ENCODE peak calls at places on chromosomes 12 and 14, in seven cellular contexts. One of them, this sample, is unnamed.

GRCh38 chr12:13390381-13390856 is 193.9 kb downstream of the EMP1 start:
- DNase-seq in pancreas: peak
- DNase-seq in foreskin fibroblast: peak
- DNase-seq in AG04449: no peak
- DNase-seq in GM12865: no peak
- DNase-seq in IMR-90: peak
- DNase-seq in dorsolateral prefrontal cortex: peak
- DNase-seq in this sample: no peak

GRCh38 chr12:27319394-27319793 is 13.2 kb upstream of the BMAL2 start:
- DNase-seq in pancreas: no peak
- DNase-seq in foreskin fibroblast: no peak
- DNase-seq in AG04449: no peak
- DNase-seq in GM12865: no peak
- DNase-seq in IMR-90: peak
- DNase-seq in dorsolateral prefrontal cortex: no peak
- DNase-seq in this sample: no peak

GRCh38 chr12:57142727-57143126 is 4.7 kb downstream of the LRP1-AS start:
- DNase-seq in pancreas: no peak
- DNase-seq in foreskin fibroblast: no peak
- DNase-seq in AG04449: no peak
- DNase-seq in GM12865: no peak
- DNase-seq in IMR-90: no peak
- DNase-seq in dorsolateral prefrontal cortex: no peak
- DNase-seq in this sample: no peak

GRCh38 chr12:14923944-14924343 is 14.4 kb downstream of the ERP27 start:
- DNase-seq in pancreas: no peak
- DNase-seq in foreskin fibroblast: no peak
- DNase-seq in AG04449: no peak
- DNase-seq in GM12865: no peak
- DNase-seq in IMR-90: no peak
- DNase-seq in dorsolateral prefrontal cortex: no peak
- DNase-seq in this sample: no peak

GRCh38 chr14:101357559-101358319 is 203.6 kb upstream of the DIO3 start:
- DNase-seq in pancreas: no peak
- DNase-seq in foreskin fibroblast: no peak
- DNase-seq in AG04449: no peak
- DNase-seq in GM12865: no peak
- DNase-seq in IMR-90: no peak
- DNase-seq in dorsolateral prefrontal cortex: no peak
- DNase-seq in this sample: no peak

GRCh38 chr14:61608245-61609142 is 86.8 kb upstream of the HIF1A start:
- DNase-seq in pancreas: no peak
- DNase-seq in foreskin fibroblast: peak
- DNase-seq in AG04449: no peak
- DNase-seq in GM12865: no peak
- DNase-seq in IMR-90: peak
- DNase-seq in dorsolateral prefrontal cortex: peak
- DNase-seq in this sample: no peak

GRCh38 chr14:21454843-21455550 is 926 bp downstream of the CHD8 start:
- DNase-seq in pancreas: no peak
- DNase-seq in foreskin fibroblast: no peak
- DNase-seq in AG04449: no peak
- DNase-seq in GM12865: peak
- DNase-seq in IMR-90: peak
- DNase-seq in dorsolateral prefrontal cortex: no peak
- DNase-seq in this sample: no peak

GRCh38 chr14:75547552-75548250 is 25.4 kb downstream of the BATF start:
- DNase-seq in pancreas: no peak
- DNase-seq in foreskin fibroblast: no peak
- DNase-seq in AG04449: no peak
- DNase-seq in GM12865: no peak
- DNase-seq in IMR-90: no peak
- DNase-seq in dorsolateral prefrontal cortex: no peak
- DNase-seq in this sample: no peak

GRCh38 chr12:12443482-12443881 is 86.6 kb downstream of the BORCS5 start:
- DNase-seq in pancreas: no peak
- DNase-seq in foreskin fibroblast: no peak
- DNase-seq in AG04449: no peak
- DNase-seq in GM12865: no peak
- DNase-seq in IMR-90: no peak
- DNase-seq in dorsolateral prefrontal cortex: no peak
- DNase-seq in this sample: no peak

GRCh38 chr12:52139579-52140062 is 52.2 kb downstream of the KRT80 start:
- DNase-seq in pancreas: peak
- DNase-seq in foreskin fibroblast: peak
- DNase-seq in AG04449: no peak
- DNase-seq in GM12865: no peak
- DNase-seq in IMR-90: peak
- DNase-seq in dorsolateral prefrontal cortex: no peak
- DNase-seq in this sample: no peak

GRCh38 chr12:45257185-45257585 is 41.3 kb downstream of the ANO6 start:
- DNase-seq in pancreas: no peak
- DNase-seq in foreskin fibroblast: no peak
- DNase-seq in AG04449: no peak
- DNase-seq in GM12865: peak
- DNase-seq in IMR-90: no peak
- DNase-seq in dorsolateral prefrontal cortex: no peak
- DNase-seq in this sample: no peak

GRCh38 chr14:99262977-99263448 is 9.0 kb downstream of the BCL11B start:
- DNase-seq in pancreas: no peak
- DNase-seq in foreskin fibroblast: no peak
- DNase-seq in AG04449: no peak
- DNase-seq in GM12865: no peak
- DNase-seq in IMR-90: no peak
- DNase-seq in dorsolateral prefrontal cortex: no peak
- DNase-seq in this sample: no peak

GRCh38 chr14:54501423-54501822 is 8.3 kb upstream of the CGRRF1 start:
- DNase-seq in pancreas: no peak
- DNase-seq in foreskin fibroblast: no peak
- DNase-seq in AG04449: no peak
- DNase-seq in GM12865: no peak
- DNase-seq in IMR-90: no peak
- DNase-seq in dorsolateral prefrontal cortex: no peak
- DNase-seq in this sample: no peak

GRCh38 chr12:27652174-27652763 is 44.0 kb upstream of the REP15 start:
- DNase-seq in pancreas: peak
- DNase-seq in foreskin fibroblast: peak
- DNase-seq in AG04449: peak
- DNase-seq in GM12865: peak
- DNase-seq in IMR-90: peak
- DNase-seq in dorsolateral prefrontal cortex: no peak
- DNase-seq in this sample: peak

GRCh38 chr12:31470462-31470861 is 120.5 kb downstream of the DENND5B start:
- DNase-seq in pancreas: no peak
- DNase-seq in foreskin fibroblast: no peak
- DNase-seq in AG04449: no peak
- DNase-seq in GM12865: no peak
- DNase-seq in IMR-90: no peak
- DNase-seq in dorsolateral prefrontal cortex: no peak
- DNase-seq in this sample: no peak

GRCh38 chr12:31460024-31460423 is 130.9 kb downstream of the DENND5B start:
- DNase-seq in pancreas: no peak
- DNase-seq in foreskin fibroblast: no peak
- DNase-seq in AG04449: no peak
- DNase-seq in GM12865: no peak
- DNase-seq in IMR-90: no peak
- DNase-seq in dorsolateral prefrontal cortex: no peak
- DNase-seq in this sample: no peak

GRCh38 chr12:31466768-31467167 is 124.2 kb downstream of the DENND5B start:
- DNase-seq in pancreas: no peak
- DNase-seq in foreskin fibroblast: peak
- DNase-seq in AG04449: no peak
- DNase-seq in GM12865: no peak
- DNase-seq in IMR-90: peak
- DNase-seq in dorsolateral prefrontal cortex: no peak
- DNase-seq in this sample: no peak

GRCh38 chr12:31465002-31465401 is 125.9 kb downstream of the DENND5B start:
- DNase-seq in pancreas: no peak
- DNase-seq in foreskin fibroblast: no peak
- DNase-seq in AG04449: no peak
- DNase-seq in GM12865: no peak
- DNase-seq in IMR-90: no peak
- DNase-seq in dorsolateral prefrontal cortex: no peak
- DNase-seq in this sample: no peak
- TF ChIP-seq CTCF in pancreas: no peak
- TF ChIP-seq CTCF in foreskin fibroblast: no peak
- TF ChIP-seq CTCF in AG04449: no peak
- TF ChIP-seq CTCF in GM12865: no peak
- TF ChIP-seq CTCF in IMR-90: no peak
- TF ChIP-seq CTCF in dorsolateral prefrontal cortex: no peak
- TF ChIP-seq CTCF in this sample: no peak

GRCh38 chr12:720231-720941 is 32.0 kb upstream of the WNK1 start:
- DNase-seq in pancreas: no peak
- DNase-seq in foreskin fibroblast: no peak
- DNase-seq in AG04449: no peak
- DNase-seq in GM12865: peak
- DNase-seq in IMR-90: no peak
- DNase-seq in dorsolateral prefrontal cortex: no peak
- DNase-seq in this sample: no peak

GRCh38 chr12:713281-713875 is 39.0 kb upstream of the WNK1 start:
- DNase-seq in pancreas: no peak
- DNase-seq in foreskin fibroblast: no peak
- DNase-seq in AG04449: no peak
- DNase-seq in GM12865: no peak
- DNase-seq in IMR-90: no peak
- DNase-seq in dorsolateral prefrontal cortex: no peak
- DNase-seq in this sample: no peak

GRCh38 chr12:724194-724855 is 28.1 kb upstream of the WNK1 start:
- DNase-seq in pancreas: no peak
- DNase-seq in foreskin fibroblast: no peak
- DNase-seq in AG04449: no peak
- DNase-seq in GM12865: peak
- DNase-seq in IMR-90: no peak
- DNase-seq in dorsolateral prefrontal cortex: no peak
- DNase-seq in this sample: no peak

GRCh38 chr12:716506-716905 is 35.9 kb upstream of the WNK1 start:
- DNase-seq in pancreas: no peak
- DNase-seq in foreskin fibroblast: no peak
- DNase-seq in AG04449: no peak
- DNase-seq in GM12865: no peak
- DNase-seq in IMR-90: no peak
- DNase-seq in dorsolateral prefrontal cortex: no peak
- DNase-seq in this sample: no peak

DNA sequence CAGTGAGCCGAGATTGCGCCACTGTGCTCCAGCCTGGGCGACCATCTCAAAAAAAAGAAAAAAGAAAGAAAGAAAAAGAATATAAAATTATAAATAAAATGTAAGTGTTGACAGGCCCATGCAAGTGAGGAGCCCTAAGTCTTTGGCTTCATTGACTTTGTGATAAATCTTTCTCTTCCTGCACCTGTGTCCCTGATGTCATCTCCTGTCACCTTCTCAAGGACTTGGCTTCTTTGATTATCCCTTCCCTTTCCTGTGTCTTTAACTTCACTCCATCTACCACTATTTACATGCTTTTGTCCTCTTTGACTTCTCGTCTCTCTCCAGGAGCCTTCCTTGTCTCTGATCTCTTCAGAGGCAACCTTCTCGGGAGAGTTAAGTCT is 33.6 kb upstream of the WNK1 start:
- DNase-seq in pancreas: no peak
- DNase-seq in foreskin fibroblast: no peak
- DNase-seq in AG04449: no peak
- DNase-seq in GM12865: no peak
- DNase-seq in IMR-90: no peak
- DNase-seq in dorsolateral prefrontal cortex: no peak
- DNase-seq in this sample: no peak
- H3K4me3 ChIP-seq in pancreas: no peak
- H3K4me3 ChIP-seq in foreskin fibroblast: no peak
- H3K4me3 ChIP-seq in AG04449: no peak
- H3K4me3 ChIP-seq in GM12865: no peak
- H3K4me3 ChIP-seq in IMR-90: no peak
- H3K4me3 ChIP-seq in dorsolateral prefrontal cortex: no peak
- H3K4me3 ChIP-seq in this sample: no peak

DNA sequence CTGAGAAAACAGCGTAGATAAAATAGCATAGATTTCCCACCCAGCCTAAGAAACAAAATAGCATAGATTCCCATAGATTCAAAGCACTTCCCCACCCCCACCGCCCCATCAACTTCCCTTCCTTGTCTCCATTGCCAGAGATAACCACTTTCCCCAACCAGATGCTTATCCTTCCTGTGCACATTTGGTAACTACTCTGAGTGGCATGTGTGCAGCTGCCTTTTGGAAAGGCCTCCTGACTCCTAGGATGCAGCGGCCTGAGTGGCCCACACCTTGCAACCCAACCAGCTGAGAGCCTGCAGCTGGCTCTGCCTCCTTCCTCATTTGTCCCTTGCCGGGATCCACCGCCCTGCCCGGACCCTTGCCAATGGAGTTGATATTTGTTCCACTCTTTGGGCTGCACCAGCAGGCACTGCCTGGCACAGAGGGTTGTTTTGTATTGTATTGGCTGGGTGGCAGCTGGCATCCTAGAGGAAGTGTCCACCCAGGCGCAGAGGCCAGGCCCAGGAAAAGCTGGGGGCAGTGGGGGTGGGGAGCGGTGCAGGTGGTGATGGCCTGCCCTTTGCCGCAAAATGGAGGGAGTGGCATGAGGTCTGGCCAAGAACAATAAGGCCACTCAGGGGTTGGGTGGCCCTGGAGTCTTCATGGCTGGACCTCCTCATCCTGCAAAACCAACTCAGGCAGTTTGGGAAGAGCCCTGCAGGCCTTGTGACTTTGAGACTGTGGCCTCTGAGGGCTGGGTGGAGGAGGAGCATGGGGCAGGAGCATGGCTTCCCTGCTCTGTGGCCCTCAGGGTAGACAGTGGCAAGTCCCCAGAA is 4.9 kb downstream of the SLC48A1 start:
- DNase-seq in pancreas: no peak
- DNase-seq in foreskin fibroblast: no peak
- DNase-seq in AG04449: no peak
- DNase-seq in GM12865: no peak
- DNase-seq in IMR-90: no peak
- DNase-seq in dorsolateral prefrontal cortex: peak
- DNase-seq in this sample: no peak
- TF ChIP-seq CTCF in pancreas: no peak
- TF ChIP-seq CTCF in foreskin fibroblast: no peak
- TF ChIP-seq CTCF in AG04449: no peak
- TF ChIP-seq CTCF in GM12865: no peak
- TF ChIP-seq CTCF in IMR-90: no peak
- TF ChIP-seq CTCF in dorsolateral prefrontal cortex: no peak
- TF ChIP-seq CTCF in this sample: no peak

GRCh38 chr14:95263527-95264231 is 56.0 kb downstream of the CLMN start:
- DNase-seq in pancreas: no peak
- DNase-seq in foreskin fibroblast: no peak
- DNase-seq in AG04449: no peak
- DNase-seq in GM12865: no peak
- DNase-seq in IMR-90: no peak
- DNase-seq in dorsolateral prefrontal cortex: no peak
- DNase-seq in this sample: no peak

GRCh38 chr14:95262511-95262891 is 57.2 kb downstream of the CLMN start:
- DNase-seq in pancreas: no peak
- DNase-seq in foreskin fibroblast: no peak
- DNase-seq in AG04449: no peak
- DNase-seq in GM12865: no peak
- DNase-seq in IMR-90: no peak
- DNase-seq in dorsolateral prefrontal cortex: no peak
- DNase-seq in this sample: no peak

GRCh38 chr14:95264271-95264973 is 55.3 kb downstream of the CLMN start:
- DNase-seq in pancreas: no peak
- DNase-seq in foreskin fibroblast: no peak
- DNase-seq in AG04449: no peak
- DNase-seq in GM12865: no peak
- DNase-seq in IMR-90: no peak
- DNase-seq in dorsolateral prefrontal cortex: no peak
- DNase-seq in this sample: no peak

GRCh38 chr14:95267306-95267705 is 52.4 kb downstream of the CLMN start:
- DNase-seq in pancreas: no peak
- DNase-seq in foreskin fibroblast: no peak
- DNase-seq in AG04449: no peak
- DNase-seq in GM12865: peak
- DNase-seq in IMR-90: no peak
- DNase-seq in dorsolateral prefrontal cortex: no peak
- DNase-seq in this sample: no peak

GRCh38 chr14:95265106-95266094 is 54.3 kb downstream of the CLMN start:
- DNase-seq in pancreas: peak
- DNase-seq in foreskin fibroblast: peak
- DNase-seq in AG04449: peak
- DNase-seq in GM12865: peak
- DNase-seq in IMR-90: peak
- DNase-seq in dorsolateral prefrontal cortex: no peak
- DNase-seq in this sample: peak
- H3K4me3 ChIP-seq in pancreas: no peak
- H3K4me3 ChIP-seq in foreskin fibroblast: no peak
- H3K4me3 ChIP-seq in AG04449: no peak
- H3K4me3 ChIP-seq in GM12865: no peak
- H3K4me3 ChIP-seq in IMR-90: no peak
- H3K4me3 ChIP-seq in dorsolateral prefrontal cortex: no peak
- H3K4me3 ChIP-seq in this sample: no peak